ENCODE peak calls at places on chromosome 12, in five cellular contexts. B, F, H, I and T are unnamed samples.

GRCh38 chr12:6434205-6435180 is 10.3 kb upstream of the CD27 start:
- DNase-seq in F (no peak), B (no peak), H (no peak), I (no peak), T (no peak)

GRCh38 chr12:98743362-98743953 is 98.4 kb downstream of the APAF1 start:
- DNase-seq in F (peak; percentile 25), H (no peak), B (no peak), I (no peak), T (no peak)

GRCh38 chr12:92341333-92341691 is 195.7 kb upstream of the BTG1 start:
- DNase-seq in B (no peak), F (no peak), I (peak; percentile 29), H (no peak), T (peak; percentile 42)

GRCh38 chr12:2297658-2298057 is 244.9 kb downstream of the CACNA1C start:
- DNase-seq in F (no peak), H (no peak), B (no peak), I (no peak), T (no peak)

GRCh38 chr12:79689041-79689476 is 1.7 kb downstream of the PAWR start:
- DNase-seq in H (no peak), B (no peak), F (no peak), I (no peak), T (no peak)

GRCh38 chr12:28089363-28089762 is 100.9 kb upstream of the CCDC91 start:
- DNase-seq in H (no peak), F (no peak), B (peak; percentile 16), I (no peak), T (no peak)

GRCh38 chr12:70719672-70720420 is 82.6 kb upstream of the PTPRB start:
- DNase-seq in B (peak; percentile 41), H (no peak), F (peak; percentile 21), I (no peak), T (peak; percentile 18)

GRCh38 chr12:68036642-68037041 is 47.4 kb downstream of the IFNG-AS1 start:
- DNase-seq in I (no peak), B (no peak), H (no peak), F (no peak), T (no peak)

GRCh38 chr12:27076930-27077329 is 5.4 kb downstream of the C12orf71 start:
- DNase-seq in I (no peak), B (no peak), F (no peak), H (no peak), T (no peak)

GRCh38 chr12:57754411-57755193 is at the start of gene MARCHF9:
- DNase-seq in F (peak; percentile 70), H (no peak), I (peak; percentile 65), B (peak; percentile 62), T (peak; percentile 73)

GRCh38 chr12:5582541-5582940 is 150.6 kb downstream of the NTF3 start:
- DNase-seq in B (no peak), H (no peak), I (no peak), F (no peak), T (no peak)

GRCh38 chr12:45268672-45269406 is 52.9 kb downstream of the ANO6 start:
- DNase-seq in I (peak; percentile 57), B (peak; percentile 89), H (peak; percentile 84), F (peak; percentile 70), T (peak; percentile 52)

GRCh38 chr12:15979096-15980091 is 68.3 kb downstream of the DERA start:
- DNase-seq in F (peak; percentile 29), B (no peak), I (no peak), H (no peak), T (no peak)

GRCh38 chr12:108939594-108939993 is 59.7 kb downstream of the DAO start:
- DNase-seq in B (no peak), F (no peak), I (no peak), H (no peak), T (no peak)

GRCh38 chr12:19880724-19881123 is 441.4 kb downstream of the AEBP2 start:
- DNase-seq in H (no peak), B (no peak), F (no peak), I (no peak), T (no peak)

GRCh38 chr12:110102255-110102654 is 21.9 kb upstream of the IFT81 start:
- DNase-seq in F (no peak), H (peak; percentile 52), I (no peak), B (no peak), T (no peak)

GRCh38 chr12:9866786-9867379 is 2.3 kb downstream of the CLEC2B start:
- DNase-seq in B (no peak), F (no peak), H (no peak), I (no peak), T (no peak)

GRCh38 chr12:65823481-65824313 is 586 bp upstream of the HMGA2 start:
- DNase-seq in B (peak; percentile 11), F (peak; percentile 38), H (peak; percentile 47), I (no peak), T (peak; percentile 6)

GRCh38 chr12:120399531-120399930 is 30.6 kb upstream of the MSI1 start:
- DNase-seq in I (no peak), H (no peak), B (no peak), F (no peak), T (no peak)

GRCh38 chr12:93043877-93044209 is 114.7 kb upstream of the EEA1 start:
- DNase-seq in B (no peak), H (no peak), F (no peak), I (no peak), T (no peak)

GRCh38 chr12:65868133-65868705 is 43.9 kb downstream of the HMGA2 start:
- DNase-seq in B (no peak), H (no peak), I (no peak), F (no peak), T (no peak)

GRCh38 chr12:6638305-6638704 is 2.5 kb upstream of the LPAR5 start:
- DNase-seq in I (no peak), H (no peak), B (no peak), F (no peak), T (no peak)

GRCh38 chr12:7207866-7208612 is 18.6 kb downstream of the PEX5 start:
- DNase-seq in H (no peak), F (no peak), I (no peak), B (no peak), T (no peak)

GRCh38 chr12:50764861-50765324 is 992 bp downstream of the ATF1 start:
- DNase-seq in I (peak; percentile 23), F (peak; percentile 37), H (no peak), B (peak; percentile 32), T (no peak)

GRCh38 chr12:20832911-20833310 is 22.4 kb downstream of the SLCO1B3 start:
- DNase-seq in H (no peak), I (no peak), B (no peak), F (no peak), T (peak; percentile 57)

GRCh38 chr12:132239392-132239791 is 90.0 kb downstream of the GALNT9 start:
- DNase-seq in B (no peak), I (no peak), H (no peak), F (no peak), T (no peak)

GRCh38 chr12:42786400-42786799 is 196.9 kb upstream of the PRICKLE1 start:
- DNase-seq in I (no peak), B (no peak), H (no peak), F (no peak), T (no peak)

GRCh38 chr12:6272300-6273208 is 37.9 kb upstream of the PLEKHG6 start:
- DNase-seq in F (no peak), I (peak; percentile 67), B (no peak), H (no peak), T (peak; percentile 75)

GRCh38 chr12:38761636-38762342 is 143.6 kb downstream of the CPNE8 start:
- DNase-seq in I (no peak), B (no peak), H (no peak), F (no peak), T (no peak)

GRCh38 chr12:132478845-132479244 is 11.1 kb upstream of the FBRSL1 start:
- DNase-seq in H (peak; percentile 2), B (no peak), I (no peak), F (no peak), T (no peak)

GRCh38 chr12:27006797-27007467 is 7.3 kb downstream of the TM7SF3 start:
- DNase-seq in B (no peak), F (no peak), I (no peak), H (no peak), T (no peak)

GRCh38 chr12:18483723-18484325 is 222.5 kb downstream of the PIK3C2G start:
- DNase-seq in B (no peak), H (no peak), F (no peak), I (no peak), T (no peak)

GRCh38 chr12:26434299-26434915 is 239.0 kb downstream of the SSPN start:
- DNase-seq in H (no peak), I (peak; percentile 22), F (peak; percentile 34), B (no peak), T (no peak)

GRCh38 chr12:127660961-127661360 is 606.0 kb upstream of the TMEM132C start:
- DNase-seq in B (no peak), I (no peak), F (no peak), H (no peak), T (no peak)

GRCh38 chr12:41778934-41779333 is 365.7 kb downstream of the GXYLT1 start:
- DNase-seq in H (no peak), F (no peak), B (no peak), I (no peak), T (no peak)

GRCh38 chr12:53225635-53226424 is 6.2 kb downstream of the RARG start:
- DNase-seq in B (no peak), I (no peak), F (no peak), H (no peak), T (no peak)
- TF ChIP-seq POLR2A in B (no peak), I (no peak), F (no peak), H (no peak), T (no peak)

GRCh38 chr12:82874935-82875334 is 188.2 kb downstream of the TMTC2 start:
- DNase-seq in B (no peak), I (no peak), H (no peak), F (no peak), T (no peak)
- TF ChIP-seq POLR2A in B (no peak), I (no peak), H (no peak), F (no peak), T (no peak)

GRCh38 chr12:48716493-48717251 is at the start of gene CCNT1:
- DNase-seq in F (peak; percentile 98), I (peak; percentile 99), H (peak; percentile 98), B (peak; percentile 99), T (peak; percentile 97)
- TF ChIP-seq POLR2A in F (peak; percentile 53), I (peak; percentile 57), H (peak; percentile 83), B (no peak), T (peak; percentile 16)

GRCh38 chr12:72365151-72365550 is 93.0 kb downstream of the TRHDE start:
- DNase-seq in F (no peak), I (no peak), B (no peak), H (no peak), T (no peak)

DNA sequence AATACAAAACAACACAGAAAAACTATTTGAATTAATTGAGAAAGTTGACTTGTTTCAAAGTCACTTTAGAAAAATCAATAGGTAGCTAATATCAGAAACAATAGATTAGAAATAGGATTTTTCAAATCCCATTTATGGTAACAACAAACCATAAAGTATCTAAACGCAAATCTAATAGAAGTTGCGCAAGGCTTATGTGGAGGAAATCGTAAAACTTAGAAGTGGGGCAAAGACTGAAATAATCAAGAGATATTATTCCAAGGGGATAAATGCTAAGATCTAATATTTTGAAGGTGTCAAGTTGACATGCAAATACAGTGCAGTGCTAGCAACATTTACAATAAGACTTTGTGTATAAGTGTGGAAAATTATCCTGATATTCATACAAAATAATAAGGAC is 87.2 kb downstream of the TRHDE start:
- DNase-seq in I (no peak), B (no peak), F (no peak), H (no peak), T (no peak)
- TF ChIP-seq POLR2A in I (no peak), B (no peak), F (no peak), H (no peak), T (no peak)